ENCODE peak calls at places on chromosomes 2 and 18, in six cellular contexts. B is heart left ventricle, I is WERI-Rb-1, V is cardiac fibroblast, K is GM12878, J is right lobe of liver. F is an unnamed sample.

GRCh38 chr2:57890462-57890861 is 156.1 kb upstream of the VRK2 start:
- DNase-seq in B (no peak), I (no peak), V (peak; percentile 70), K (no peak), J (no peak), F (peak; percentile 35)

GRCh38 chr18:24270358-24270936 is 127.2 kb downstream of the OSBPL1A start:
- DNase-seq in B (no peak), I (no peak), V (no peak), K (no peak), J (no peak), F (no peak)

GRCh38 chr2:30871980-30872789 is 64.9 kb upstream of the CAPN13 start:
- DNase-seq in B (no peak), I (no peak), V (no peak), K (no peak), J (no peak), F (no peak)

GRCh38 chr2:196987654-196988364 is 61.3 kb upstream of the PGAP1 start:
- DNase-seq in B (no peak), I (no peak), V (peak; percentile 99), K (peak; percentile 15), J (no peak), F (peak; percentile 91)

GRCh38 chr2:164146478-164146877 is 410.7 kb upstream of the FIGN start:
- DNase-seq in B (no peak), I (no peak), V (peak; percentile 15), K (no peak), J (no peak), F (no peak)

GRCh38 chr2:119756837-119757236 is 2.9 kb upstream of the PTPN4 start:
- DNase-seq in B (peak; percentile 46), I (no peak), V (peak; percentile 82), K (no peak), J (peak; percentile 90), F (peak; percentile 46)

GRCh38 chr2:2192385-2192957 is 138.6 kb downstream of the MYT1L start:
- DNase-seq in B (no peak), I (no peak), V (no peak), K (no peak), J (no peak), F (no peak)

GRCh38 chr2:20067992-20068727 is 16.7 kb upstream of the LAPTM4A start:
- DNase-seq in B (no peak), I (no peak), V (peak; percentile 93), K (no peak), J (no peak), F (peak; percentile 94)

GRCh38 chr2:240166761-240167587 is 26.5 kb upstream of the OTOS start:
- DNase-seq in B (no peak), I (no peak), V (no peak), K (no peak), J (peak; percentile 29), F (no peak)

GRCh38 chr2:128769457-128770142 is 450.9 kb upstream of the HS6ST1 start:
- DNase-seq in B (no peak), I (no peak), V (no peak), K (no peak), J (no peak), F (no peak)

GRCh38 chr2:233691443-233692433 is 952 bp upstream of the UGT1A6 start:
- DNase-seq in B (no peak), I (no peak), V (no peak), K (no peak), J (no peak), F (no peak)

GRCh38 chr2:110804915-110805314 is 72.5 kb downstream of the ACOXL start:
- DNase-seq in B (no peak), I (no peak), V (no peak), K (peak; percentile 66), J (no peak), F (no peak)

GRCh38 chr2:212677466-212677865 is 138.9 kb upstream of the ERBB4 start:
- DNase-seq in B (no peak), I (no peak), V (no peak), K (no peak), J (no peak), F (no peak)

GRCh38 chr2:44453289-44453688 is 91.5 kb downstream of the CAMKMT start:
- DNase-seq in B (no peak), I (no peak), V (no peak), K (no peak), J (no peak), F (no peak)

GRCh38 chr2:9113916-9114315 is 92.7 kb upstream of the ASAP2 start:
- DNase-seq in B (no peak), I (no peak), V (no peak), K (no peak), J (no peak), F (no peak)

GRCh38 chr2:9115219-9115618 is 91.4 kb upstream of the ASAP2 start:
- DNase-seq in B (no peak), I (no peak), V (no peak), K (no peak), J (no peak), F (no peak)

GRCh38 chr2:9113262-9113661 is 93.3 kb upstream of the ASAP2 start:
- DNase-seq in B (no peak), I (no peak), V (no peak), K (no peak), J (no peak), F (no peak)

GRCh38 chr2:9112079-9112721 is 94.4 kb upstream of the ASAP2 start:
- DNase-seq in B (no peak), I (no peak), V (peak; percentile 91), K (no peak), J (no peak), F (peak; percentile 67)

DNA sequence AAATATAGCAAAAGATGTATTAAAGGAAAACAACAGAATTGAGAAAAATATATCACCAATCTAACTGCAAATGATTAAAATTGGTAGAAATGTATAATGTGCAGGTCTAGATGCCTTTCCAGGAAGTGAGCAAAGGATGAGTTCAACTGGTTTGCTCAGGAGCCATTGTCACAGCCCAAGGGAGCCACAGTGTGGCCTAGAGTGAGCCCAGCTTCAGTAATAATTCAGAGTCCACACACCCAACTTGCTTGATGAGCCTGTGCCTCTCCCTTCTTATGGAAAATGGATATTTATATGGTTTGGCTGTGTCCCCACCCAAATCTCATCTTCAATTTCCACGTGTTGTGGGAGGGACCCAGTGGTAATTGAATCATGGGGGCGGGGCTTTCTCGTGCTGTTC is 92.2 kb upstream of the ASAP2 start:
- DNase-seq in B (no peak), I (no peak), V (peak; percentile 42), K (no peak), J (no peak), F (no peak)
- TF ChIP-seq CTCF in B (no peak), I (peak; percentile 8), V (peak; percentile 31), K (peak; percentile 13), J (no peak), F (peak; percentile 13)

GRCh38 chr2:127645395-127646291 is at the start of gene GPR17:
- DNase-seq in B (no peak), I (no peak), V (no peak), K (no peak), J (peak; percentile 45), F (no peak)
- H3K4me3 ChIP-seq in B (no peak within 1 kb of the TSS), I (no peak within 1 kb of the TSS), V (no peak within 1 kb of the TSS), K (no peak within 1 kb of the TSS), J (no peak within 1 kb of the TSS), F (no peak within 1 kb of the TSS)

GRCh38 chr2:54409752-54410151 is 46.4 kb upstream of the SPTBN1 start:
- DNase-seq in B (no peak), I (no peak), V (no peak), K (no peak), J (no peak), F (no peak)

GRCh38 chr2:54404270-54404669 is 51.9 kb upstream of the SPTBN1 start:
- DNase-seq in B (no peak), I (no peak), V (peak; percentile 59), K (no peak), J (no peak), F (peak; percentile 41)

GRCh38 chr2:54403512-54404238 is 52.5 kb upstream of the SPTBN1 start:
- DNase-seq in B (no peak), I (no peak), V (no peak), K (no peak), J (no peak), F (no peak)

GRCh38 chr2:54406031-54406430 is 50.1 kb upstream of the SPTBN1 start:
- DNase-seq in B (no peak), I (no peak), V (no peak), K (no peak), J (no peak), F (no peak)

DNA sequence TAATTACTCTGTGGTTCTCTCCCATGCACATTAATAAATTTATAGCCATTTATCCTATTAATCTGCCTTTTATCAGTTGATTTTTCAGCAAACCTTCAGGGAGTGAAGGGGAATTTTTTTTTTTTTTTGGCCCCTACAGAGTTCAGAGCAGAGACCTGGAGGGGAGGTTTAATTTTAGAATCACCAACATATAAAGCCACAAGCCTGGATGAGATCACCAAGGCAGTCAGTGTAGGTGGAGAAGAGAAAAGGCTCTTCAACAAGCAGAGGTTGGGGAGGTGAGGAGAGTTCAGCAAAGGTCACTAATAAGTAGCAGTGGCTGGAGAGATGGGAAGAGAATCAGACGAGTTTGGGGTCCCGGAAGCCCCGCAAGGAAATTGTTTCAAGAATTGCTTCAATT is 48.4 kb upstream of the SPTBN1 start:
- DNase-seq in B (no peak), I (no peak), V (no peak), K (no peak), J (no peak), F (no peak)
- TF ChIP-seq CTCF in B (no peak), I (no peak), V (no peak), K (no peak), J (no peak), F (no peak)

GRCh38 chr2:172438741-172439508 is 11.5 kb downstream of the ITGA6 start:
- DNase-seq in B (no peak), I (no peak), V (peak; percentile 47), K (no peak), J (no peak), F (no peak)
- H3K4me3 ChIP-seq in B (no peak overlapping the region), I (no peak overlapping the region), V (no peak overlapping the region), K (no peak overlapping the region), J (no peak overlapping the region), F (no peak overlapping the region)

GRCh38 chr2:241703128-241703604 is 1.3 kb downstream of the ING5 start:
- DNase-seq in B (no peak), I (no peak), V (peak; percentile 23), K (no peak), J (no peak), F (no peak)
- TF ChIP-seq CTCF in B (no peak), I (no peak), V (no peak), K (no peak), J (no peak), F (no peak)

DNA sequence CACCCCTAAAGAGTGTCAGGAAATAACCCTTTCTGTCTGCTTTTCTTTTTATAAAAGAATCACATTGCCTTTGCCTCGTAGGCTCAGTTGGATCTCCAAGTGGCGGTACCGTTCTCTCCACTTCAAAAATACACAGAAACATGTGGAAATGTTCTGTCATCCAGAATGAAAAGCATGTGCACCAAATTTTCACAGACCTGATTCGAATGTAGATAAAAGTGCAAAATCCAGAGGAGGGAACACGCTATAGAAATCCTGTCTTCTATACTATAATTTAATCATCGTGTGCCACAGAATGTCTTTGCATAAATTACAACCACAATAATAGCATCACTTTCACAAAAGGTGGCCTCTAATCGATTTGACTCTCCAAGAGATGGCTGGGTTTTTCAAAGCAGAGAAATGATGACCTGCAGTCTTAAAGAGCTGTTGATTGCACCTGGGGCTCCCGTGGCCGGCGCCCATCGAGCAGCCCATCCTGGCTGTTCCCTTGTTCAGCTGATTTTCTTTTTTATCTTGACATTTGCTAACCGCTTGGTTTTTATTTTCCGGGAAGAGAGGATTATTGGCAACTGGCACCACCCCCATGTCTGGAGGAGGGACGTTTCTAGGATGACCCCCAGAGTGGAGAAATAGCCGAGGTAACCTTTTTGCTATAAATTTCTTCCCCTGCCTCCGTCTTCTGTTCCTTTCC is 290.2 kb downstream of the SOX11 start:
- DNase-seq in B (no peak), I (no peak), V (no peak), K (no peak), J (no peak), F (no peak)
- H3K4me3 ChIP-seq in B (no peak overlapping the region), I (no peak overlapping the region), V (no peak overlapping the region), K (no peak overlapping the region), J (no peak overlapping the region), F (no peak overlapping the region)